ENCODE peak calls at places on chromosomes 5 and 9, in seven cellular contexts. V, U, R, M, K, E and C are unnamed samples.

GRCh38 chr9:27112235-27112634 is 3.2 kb downstream of the TEK start:
- DNase-seq in V (no peak), U (no peak), R (no peak), M (no peak), K (no peak), E (no peak), C (no peak)

GRCh38 chr5:57956606-57957005 is 474.0 kb upstream of the ACTBL2 start:
- DNase-seq in V (no peak), U (no peak), R (no peak), M (no peak), K (no peak), E (no peak), C (no peak)

GRCh38 chr9:123996731-123997421 is 14.7 kb upstream of the LHX2 start:
- DNase-seq in V (peak; percentile 33), U (no peak), R (peak; percentile 36), M (no peak), K (no peak), E (no peak), C (no peak)

GRCh38 chr5:134053840-134054338 is 49.1 kb upstream of the VDAC1 start:
- DNase-seq in V (no peak), U (peak; percentile 71), R (no peak), M (no peak), K (no peak), E (no peak), C (no peak)

GRCh38 chr5:6125781-6126180 is 252.6 kb downstream of the MED10 start:
- DNase-seq in V (no peak), U (no peak), R (no peak), M (no peak), K (no peak), E (no peak), C (no peak)

GRCh38 chr9:33024126-33024965 is 727 bp upstream of the DNAJA1 start:
- DNase-seq in V (peak; percentile 40), U (no peak), R (no peak), M (no peak), K (no peak), E (no peak), C (peak; percentile 75)

GRCh38 chr5:134026521-134027202 is 21.9 kb upstream of the VDAC1 start:
- DNase-seq in V (peak; percentile 48), U (peak; percentile 82), R (peak; percentile 82), M (peak; percentile 67), K (peak; percentile 73), E (peak; percentile 62), C (peak; percentile 54)

GRCh38 chr5:75951716-75952115 is 131.5 kb upstream of the SV2C start:
- DNase-seq in V (no peak), U (no peak), R (no peak), M (no peak), K (no peak), E (no peak), C (no peak)

GRCh38 chr5:145921211-145921610 is 15.2 kb upstream of the SH3RF2 start:
- DNase-seq in V (no peak), U (no peak), R (no peak), M (no peak), K (no peak), E (no peak), C (no peak)

GRCh38 chr5:122142480-122142879 is 13.1 kb downstream of the ZNF474 start:
- DNase-seq in V (no peak), U (no peak), R (no peak), M (no peak), K (no peak), E (no peak), C (no peak)

GRCh38 chr5:83632874-83633273 is 87.8 kb downstream of the HAPLN1 start:
- DNase-seq in V (no peak), U (no peak), R (no peak), M (no peak), K (no peak), E (no peak), C (no peak)

GRCh38 chr9:88950341-88951141 is 40.7 kb upstream of the S1PR3 start:
- DNase-seq in V (no peak), U (no peak), R (no peak), M (no peak), K (peak; percentile 8), E (no peak), C (no peak)

GRCh38 chr5:147037517-147038205 is 159.1 kb upstream of the PPP2R2B start:
- DNase-seq in V (no peak), U (no peak), R (no peak), M (no peak), K (no peak), E (no peak), C (no peak)

GRCh38 chr5:96683392-96683791 is 21.2 kb downstream of the CAST start:
- DNase-seq in V (no peak), U (no peak), R (no peak), M (no peak), K (no peak), E (no peak), C (no peak)

GRCh38 chr9:126719677-126720435 is 85.0 kb upstream of the ZBTB43 start:
- DNase-seq in V (peak; percentile 89), U (peak; percentile 94), R (peak; percentile 53), M (peak; percentile 67), K (no peak), E (peak; percentile 69), C (no peak)

GRCh38 chr9:107158321-107158720 is 124.8 kb upstream of the RAD23B start:
- DNase-seq in V (no peak), U (no peak), R (no peak), M (peak; percentile 25), K (no peak), E (no peak), C (no peak)

GRCh38 chr5:544675-545330 is 20.6 kb upstream of the SLC9A3 start:
- DNase-seq in V (peak; percentile 1), U (peak; percentile 42), R (no peak), M (no peak), K (no peak), E (no peak), C (no peak)

GRCh38 chr9:133147412-133148271 is 16.1 kb downstream of the GBGT1 start:
- DNase-seq in V (peak; percentile 78), U (peak; percentile 93), R (peak; percentile 85), M (peak; percentile 58), K (peak; percentile 73), E (peak; percentile 79), C (peak; percentile 79)

GRCh38 chr9:80555782-80556325 is 984.1 kb downstream of the TLE4 start:
- DNase-seq in V (no peak), U (no peak), R (no peak), M (no peak), K (no peak), E (no peak), C (no peak)

DNA sequence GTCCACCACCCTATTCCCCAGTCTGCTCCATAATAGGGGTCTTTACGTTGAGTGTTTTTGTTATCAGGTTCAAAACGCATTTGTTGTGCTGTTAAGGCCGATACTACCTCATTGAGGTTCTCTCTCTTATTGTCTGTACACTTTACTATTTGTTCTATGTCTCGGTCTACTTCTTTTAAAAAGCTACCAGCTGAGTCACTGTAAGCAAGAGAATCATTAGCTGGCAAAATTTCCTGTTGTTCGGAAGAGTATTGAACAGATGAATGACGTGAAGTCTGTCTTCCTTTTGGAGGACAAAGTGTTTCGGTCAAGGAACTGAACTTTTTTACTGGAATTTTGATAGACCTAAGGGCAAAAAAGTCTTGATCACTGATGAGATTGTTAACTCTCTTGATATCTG is 10.3 kb downstream of the LYSMD3 start:
- DNase-seq in V (no peak), U (no peak), R (no peak), M (no peak), K (no peak), E (no peak), C (no peak)
- TF ChIP-seq POLR2A in V (no peak), U (no peak), R (no peak), M (no peak), K (no peak), E (no peak), C (no peak)

GRCh38 chr9:120920495-120921178 is 6.0 kb downstream of the TRAF1 start:
- DNase-seq in V (no peak), U (peak; percentile 45), R (no peak), M (no peak), K (no peak), E (no peak), C (peak; percentile 71)
- TF ChIP-seq POLR2A in V (no peak), U (no peak), R (no peak), M (no peak), K (no peak), E (no peak), C (no peak)

GRCh38 chr5:43555895-43556606 is 826 bp downstream of the PAIP1 start:
- DNase-seq in V (peak; percentile 76), U (peak; percentile 71), R (peak; percentile 46), M (no peak), K (peak; percentile 72), E (peak; percentile 74), C (peak; percentile 76)

GRCh38 chr5:43560128-43560527 is 3.3 kb upstream of the PAIP1 start:
- DNase-seq in V (no peak), U (no peak), R (no peak), M (no peak), K (no peak), E (no peak), C (no peak)

GRCh38 chr5:43554497-43554896 is 2.4 kb downstream of the PAIP1 start:
- DNase-seq in V (no peak), U (no peak), R (no peak), M (no peak), K (no peak), E (no peak), C (no peak)

GRCh38 chr5:43553381-43553780 is 3.5 kb downstream of the PAIP1 start:
- DNase-seq in V (no peak), U (no peak), R (no peak), M (no peak), K (no peak), E (no peak), C (no peak)

DNA sequence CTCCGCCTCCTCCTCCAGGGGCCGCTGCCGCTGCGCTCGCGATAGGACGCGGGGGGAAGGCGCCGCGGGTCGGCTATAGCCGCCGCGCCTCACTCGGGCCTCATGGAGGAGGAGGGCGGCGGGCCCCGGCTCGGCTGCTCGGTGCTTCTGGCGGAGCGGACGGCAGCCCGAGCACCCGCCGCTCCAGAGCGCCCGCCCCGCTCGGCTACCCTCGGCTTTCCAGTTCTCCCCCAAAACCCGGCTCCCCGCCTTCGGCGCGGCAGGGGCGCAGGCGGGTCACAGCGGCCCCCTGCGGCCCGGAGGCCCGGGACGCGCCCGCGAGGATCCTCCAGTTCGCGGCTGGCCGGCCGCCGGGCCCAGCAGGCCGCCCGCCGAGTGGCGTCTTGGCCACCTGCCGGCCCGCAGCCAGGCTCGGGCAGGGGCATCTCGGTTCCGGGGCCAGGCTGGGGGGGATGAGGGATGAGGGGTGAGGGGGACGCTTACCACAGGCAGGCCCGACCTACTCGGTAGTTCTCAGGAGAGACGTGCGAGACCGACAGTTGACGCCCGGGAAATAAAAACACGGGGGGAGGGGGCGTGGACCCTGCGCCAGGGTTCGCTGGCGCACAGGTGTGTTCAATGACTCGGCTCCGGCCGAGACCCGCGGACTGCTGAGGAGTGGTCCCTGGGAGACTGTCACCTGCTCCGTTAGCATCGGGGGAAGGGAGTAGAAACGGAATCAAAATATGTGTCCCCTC is at the start of gene PAIP1:
- DNase-seq in V (peak; percentile 80), U (peak; percentile 92), R (peak; percentile 78), M (no peak), K (peak; percentile 92), E (peak; percentile 86), C (peak; percentile 93)
- TF ChIP-seq POLR2A in V (peak; percentile 52), U (peak; percentile 60), R (no peak), M (no peak), K (peak; percentile 88), E (peak; percentile 84), C (peak; percentile 80)

DNA sequence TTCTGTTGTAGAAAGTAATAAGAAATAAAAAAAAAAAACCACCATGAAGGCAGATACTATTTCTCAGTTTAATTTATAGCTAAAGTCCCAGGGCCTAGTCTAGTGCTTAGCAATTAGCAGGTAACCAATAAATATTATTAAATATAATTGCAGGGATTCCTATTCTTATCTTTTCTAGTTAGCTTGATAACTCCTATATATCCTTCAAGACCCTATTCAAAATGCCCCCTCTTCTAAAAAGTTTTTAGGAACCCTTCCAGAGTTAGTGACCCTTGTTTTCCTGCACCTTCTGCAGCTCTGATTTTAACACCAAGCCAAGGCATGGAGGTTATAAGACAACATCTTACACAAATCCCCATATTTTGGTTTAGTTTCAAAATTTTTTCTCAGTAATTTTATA is 24.6 kb upstream of the ALDH1B1 start:
- DNase-seq in V (no peak), U (no peak), R (no peak), M (no peak), K (no peak), E (no peak), C (no peak)
- TF ChIP-seq POLR2A in V (no peak), U (no peak), R (no peak), M (no peak), K (no peak), E (no peak), C (no peak)